ENCODE peak calls at places on chromosomes 2 and 18, in nine cellular contexts. G is gastrocnemius medialis; Z is stomach; V is heart right ventricle; D is fibroblast of the aortic adventitia; F is breast epithelium; K is HFFc6; N is CD8-positive, alpha-beta T cell; U is epithelial cell of proximal tubule. I is an unnamed sample.

GRCh38 chr18:27860701-27861107 is 316.2 kb downstream of the CDH2 start:
- DNase-seq in U (peak), N (no peak), G (no peak), F (no peak), Z (no peak), D (peak), V (peak), K (no peak), I (peak)

GRCh38 chr18:58527116-58528010 is 101.5 kb downstream of the ALPK2 start:
- DNase-seq in F (no peak), N (no peak), D (peak), V (no peak), U (no peak), K (peak), Z (no peak), G (no peak), I (no peak)

GRCh38 chr2:100262043-100262442 is 60.3 kb downstream of the LONRF2 start:
- DNase-seq in N (no peak), G (peak), Z (no peak), U (no peak), V (no peak), K (no peak), F (no peak), D (no peak), I (no peak)

GRCh38 chr2:9232886-9233285 is 26.3 kb downstream of the ASAP2 start:
- DNase-seq in D (peak), K (peak), V (no peak), F (no peak), Z (no peak), U (no peak), G (no peak), N (no peak), I (no peak)

GRCh38 chr2:110745048-110745447 is 12.7 kb downstream of the ACOXL start:
- DNase-seq in G (no peak), F (no peak), K (no peak), U (no peak), Z (no peak), N (no peak), D (no peak), V (no peak), I (no peak)

GRCh38 chr2:109335586-109336266 is 206.7 kb downstream of the SH3RF3 start:
- DNase-seq in F (no peak), N (no peak), U (no peak), V (no peak), G (no peak), K (peak), D (peak), Z (no peak), I (no peak)

GRCh38 chr18:48902856-48903601 is 47.7 kb downstream of the SMAD7 start:
- DNase-seq in U (no peak), K (no peak), G (peak), N (no peak), F (peak), V (peak), Z (no peak), D (peak), I (no peak)

GRCh38 chr2:28251337-28251736 is 141.3 kb upstream of the FOSL2 start:
- DNase-seq in Z (no peak), U (no peak), G (no peak), V (no peak), D (no peak), N (no peak), K (no peak), F (no peak), I (no peak)

GRCh38 chr2:164810843-164811242 is 30.8 kb downstream of the COBLL1 start:
- DNase-seq in D (peak), U (no peak), F (no peak), G (no peak), N (no peak), V (no peak), K (no peak), Z (no peak), I (no peak)

GRCh38 chr2:212958757-212959295 is 192.6 kb downstream of the IKZF2 start:
- DNase-seq in D (peak), K (peak), F (no peak), U (no peak), G (no peak), N (no peak), V (no peak), Z (no peak), I (no peak)

GRCh38 chr2:238939074-238939473 is 91.2 kb downstream of the TWIST2 start:
- DNase-seq in K (peak), F (peak), G (peak), D (no peak), V (peak), U (no peak), N (no peak), Z (no peak), I (no peak)

GRCh38 chr18:50973367-50974126 is 5.7 kb downstream of the ELAC1 start:
- DNase-seq in G (peak), Z (no peak), F (no peak), D (peak), K (peak), N (no peak), V (no peak), U (peak), I (no peak)

GRCh38 chr18:8287184-8287885 is 321.9 kb upstream of the RAB12 start:
- DNase-seq in K (no peak), F (no peak), G (peak), V (no peak), U (no peak), D (no peak), N (no peak), Z (no peak), I (no peak)

GRCh38 chr2:231397011-231397927 is 1.8 kb downstream of the B3GNT7 start:
- DNase-seq in K (no peak), V (no peak), G (no peak), Z (no peak), F (no peak), U (no peak), D (no peak), N (no peak), I (no peak)

GRCh38 chr2:233087725-233088124 is 27.6 kb downstream of the INPP5D start:
- DNase-seq in D (no peak), K (no peak), F (no peak), U (no peak), Z (peak), N (no peak), V (no peak), G (no peak), I (no peak)

GRCh38 chr2:8003462-8004075 is 678.3 kb upstream of the ID2 start:
- DNase-seq in F (peak), V (peak), N (no peak), U (no peak), G (peak), Z (no peak), K (peak), D (peak), I (no peak)

GRCh38 chr2:206688992-206689391 is 29.2 kb downstream of the DYTN start:
- DNase-seq in F (no peak), Z (no peak), K (no peak), G (no peak), U (no peak), V (no peak), N (no peak), D (no peak), I (no peak)

GRCh38 chr18:55264108-55264507 is 304.8 kb upstream of the CCDC68 start:
- DNase-seq in N (no peak), D (peak), G (no peak), K (no peak), V (no peak), F (no peak), Z (no peak), U (no peak), I (no peak)

GRCh38 chr2:219733106-219733505 is 105.7 kb downstream of the SLC4A3 start:
- DNase-seq in G (no peak), V (no peak), K (no peak), D (no peak), N (no peak), U (no peak), Z (no peak), F (no peak), I (no peak)

GRCh38 chr2:5799348-5799747 is 107.2 kb downstream of the SOX11 start:
- DNase-seq in F (no peak), D (no peak), N (no peak), Z (no peak), V (no peak), K (no peak), U (no peak), G (no peak), I (no peak)

GRCh38 chr2:77588438-77588837 is 66.3 kb upstream of the LRRTM4 start:
- DNase-seq in V (no peak), Z (no peak), F (no peak), D (no peak), G (no peak), N (no peak), U (no peak), K (no peak), I (no peak)

GRCh38 chr2:188993264-188993663 is 19.1 kb downstream of the COL3A1 start:
- DNase-seq in U (no peak), F (no peak), K (no peak), N (no peak), D (no peak), V (no peak), G (no peak), Z (no peak), I (no peak)

GRCh38 chr2:55862673-55863390 is 60.8 kb downstream of the EFEMP1 start:
- DNase-seq in K (peak), Z (peak), N (no peak), F (peak), V (no peak), G (peak), D (peak), U (peak), I (peak)

GRCh38 chr2:238225911-238226697 is 13.7 kb downstream of the HES6 start:
- DNase-seq in F (no peak), G (no peak), N (no peak), D (peak), K (no peak), V (no peak), Z (peak), U (no peak), I (no peak)

GRCh38 chr2:239917128-239917956 is 107.8 kb downstream of the NDUFA10 start:
- DNase-seq in N (no peak), F (no peak), G (no peak), U (no peak), Z (peak), K (peak), V (no peak), D (peak), I (no peak)

GRCh38 chr2:239942871-239943311 is 82.3 kb downstream of the NDUFA10 start:
- DNase-seq in V (no peak), Z (no peak), D (no peak), N (no peak), F (no peak), G (peak), K (no peak), U (no peak), I (no peak)

GRCh38 chr2:171469176-171469575 is 35.1 kb downstream of the DCAF17 start:
- DNase-seq in F (no peak), N (no peak), Z (no peak), V (no peak), D (no peak), G (no peak), U (no peak), K (peak), I (no peak)

GRCh38 chr2:127532296-127532695 is 3.2 kb upstream of the MYO7B start:
- DNase-seq in N (no peak), Z (no peak), F (no peak), K (no peak), U (no peak), D (no peak), V (no peak), G (no peak), I (no peak)

GRCh38 chr2:63300835-63301234 is 250.2 kb downstream of the OTX1 start:
- DNase-seq in F (no peak), D (no peak), U (no peak), K (no peak), N (no peak), Z (no peak), V (no peak), G (no peak), I (no peak)

GRCh38 chr2:207286106-207286505 is 120.4 kb upstream of the KLF7 start:
- DNase-seq in N (no peak), K (no peak), V (no peak), F (no peak), G (no peak), D (no peak), Z (no peak), U (no peak), I (no peak)

GRCh38 chr2:196591621-196592022 is 47.9 kb upstream of the CCDC150 start:
- DNase-seq in F (no peak), U (no peak), G (no peak), K (no peak), V (no peak), Z (no peak), D (no peak), N (no peak), I (no peak)

GRCh38 chr2:10375570-10376266 is 72.4 kb downstream of the ODC1 start:
- DNase-seq in Z (no peak), U (no peak), F (no peak), N (no peak), V (no peak), K (no peak), G (no peak), D (no peak), I (no peak)

GRCh38 chr2:73268831-73269685 is 15.2 kb downstream of the FBXO41 start:
- DNase-seq in G (no peak), V (no peak), K (no peak), F (no peak), Z (peak), D (no peak), U (no peak), N (peak), I (no peak)
- TF ChIP-seq CTCF in G (no peak), V (no peak), K (no peak), F (no peak), Z (peak), D (no peak), U (peak), N (peak), I (no peak)

GRCh38 chr2:47300081-47300480 is 102.9 kb upstream of the MSH2 start:
- DNase-seq in G (no peak), U (no peak), N (no peak), K (no peak), Z (no peak), V (no peak), F (no peak), D (no peak), I (no peak)
- TF ChIP-seq CTCF in G (no peak), U (no peak), N (no peak), K (no peak), Z (no peak), V (no peak), F (no peak), D (no peak), I (no peak)

GRCh38 chr2:66587216-66587615 is 152.3 kb downstream of the MEIS1 start:
- DNase-seq in V (no peak), K (no peak), Z (peak), U (no peak), F (no peak), D (no peak), N (no peak), G (no peak), I (no peak)
- TF ChIP-seq CTCF in V (no peak), K (peak), Z (no peak), U (peak), F (no peak), D (no peak), N (no peak), G (no peak), I (peak)

GRCh38 chr2:173288561-173288960 is 66.1 kb upstream of the CDCA7 start:
- DNase-seq in V (no peak), D (peak), N (no peak), F (no peak), G (no peak), K (peak), U (no peak), Z (no peak), I (peak)

GRCh38 chr2:173287594-173287993 is 67.1 kb upstream of the CDCA7 start:
- DNase-seq in K (no peak), V (no peak), G (no peak), Z (no peak), U (no peak), D (no peak), N (no peak), F (no peak), I (no peak)

GRCh38 chr2:173290046-173290445 is 64.6 kb upstream of the CDCA7 start:
- DNase-seq in U (no peak), D (peak), Z (no peak), F (no peak), G (no peak), K (no peak), N (no peak), V (no peak), I (no peak)

GRCh38 chr2:173282795-173283545 is 71.7 kb upstream of the CDCA7 start:
- DNase-seq in V (no peak), U (no peak), K (no peak), G (no peak), Z (no peak), N (no peak), D (no peak), F (peak), I (no peak)

GRCh38 chr2:173286153-173286809 is 68.4 kb upstream of the CDCA7 start:
- DNase-seq in K (no peak), D (no peak), V (no peak), F (no peak), N (no peak), U (no peak), G (no peak), Z (no peak), I (no peak)
- TF ChIP-seq CTCF in K (no peak), D (no peak), V (no peak), F (no peak), N (no peak), U (peak), G (no peak), Z (no peak), I (no peak)

GRCh38 chr2:151792589-151792988 is 35.6 kb downstream of the ARL5A start:
- DNase-seq in F (no peak), K (no peak), V (no peak), N (no peak), U (no peak), Z (no peak), D (no peak), G (no peak), I (no peak)
- TF ChIP-seq CTCF in F (no peak), K (no peak), V (no peak), N (no peak), U (peak), Z (no peak), D (no peak), G (no peak), I (no peak)

I was measured in kidney epithelial cell.